ENCODE peak calls at places on chromosomes 7 and 10, in ten cellular contexts. One of them, this sample, is unnamed.

GRCh38 chr7:74399006-74399405 is 54.7 kb upstream of the GTF2IRD1 start:
- DNase-seq in GM23248: no peak
- DNase-seq in body of pancreas: no peak
- DNase-seq in NCI-H1436: no peak
- DNase-seq in HEK293T: no peak
- DNase-seq in neural crest cell: no peak
- DNase-seq in activated gamma-delta T cell: no peak
- DNase-seq in cardiac muscle cell: no peak
- DNase-seq in spleen: no peak
- DNase-seq in RPMI7951: no peak
- DNase-seq in this sample: no peak

GRCh38 chr10:113563306-113564088 is 10.6 kb downstream of the HABP2 start:
- DNase-seq in RPMI7951: peak; percentile 58
- DNase-seq in NCI-H1436: peak; percentile 75
- DNase-seq in cardiac muscle cell: peak; percentile 83
- DNase-seq in neural crest cell: peak; percentile 85
- DNase-seq in spleen: peak; percentile 90
- DNase-seq in activated gamma-delta T cell: peak; percentile 25
- DNase-seq in HEK293T: peak; percentile 93
- DNase-seq in body of pancreas: peak; percentile 86
- DNase-seq in GM23248: peak; percentile 85
- DNase-seq in this sample: peak; percentile 51

GRCh38 chr7:82319674-82320118 is 123.9 kb downstream of the CACNA2D1 start:
- DNase-seq in activated gamma-delta T cell: no peak
- DNase-seq in body of pancreas: peak; percentile 35
- DNase-seq in spleen: no peak
- DNase-seq in GM23248: peak; percentile 87
- DNase-seq in NCI-H1436: peak; percentile 74
- DNase-seq in neural crest cell: no peak
- DNase-seq in RPMI7951: peak; percentile 74
- DNase-seq in cardiac muscle cell: peak; percentile 86
- DNase-seq in HEK293T: peak; percentile 16
- DNase-seq in this sample: no peak

GRCh38 chr10:44589181-44589884 is 204.4 kb upstream of the CXCL12 start:
- DNase-seq in NCI-H1436: no peak
- DNase-seq in body of pancreas: no peak
- DNase-seq in RPMI7951: no peak
- DNase-seq in GM23248: no peak
- DNase-seq in neural crest cell: no peak
- DNase-seq in cardiac muscle cell: no peak
- DNase-seq in activated gamma-delta T cell: no peak
- DNase-seq in spleen: no peak
- DNase-seq in HEK293T: peak; percentile 20
- DNase-seq in this sample: no peak

GRCh38 chr10:84224411-84225028 is 824 bp downstream of the LRIT2 start:
- DNase-seq in activated gamma-delta T cell: no peak
- DNase-seq in GM23248: no peak
- DNase-seq in HEK293T: peak; percentile 20
- DNase-seq in RPMI7951: peak; percentile 2
- DNase-seq in NCI-H1436: no peak
- DNase-seq in spleen: no peak
- DNase-seq in body of pancreas: no peak
- DNase-seq in cardiac muscle cell: peak; percentile 84
- DNase-seq in neural crest cell: peak; percentile 29
- DNase-seq in this sample: no peak

GRCh38 chr10:86678999-86679792 is 10.9 kb downstream of the LDB3 start:
- DNase-seq in activated gamma-delta T cell: no peak
- DNase-seq in GM23248: no peak
- DNase-seq in spleen: no peak
- DNase-seq in RPMI7951: no peak
- DNase-seq in NCI-H1436: no peak
- DNase-seq in cardiac muscle cell: no peak
- DNase-seq in body of pancreas: no peak
- DNase-seq in neural crest cell: no peak
- DNase-seq in HEK293T: no peak
- DNase-seq in this sample: peak; percentile 28

GRCh38 chr10:94645285-94645684 is 38.2 kb upstream of the CYP2C18 start:
- DNase-seq in spleen: no peak
- DNase-seq in neural crest cell: no peak
- DNase-seq in cardiac muscle cell: no peak
- DNase-seq in RPMI7951: no peak
- DNase-seq in HEK293T: no peak
- DNase-seq in GM23248: no peak
- DNase-seq in body of pancreas: no peak
- DNase-seq in NCI-H1436: no peak
- DNase-seq in activated gamma-delta T cell: no peak
- DNase-seq in this sample: no peak

GRCh38 chr10:1050145-1050544 is 1.2 kb upstream of the IDI1 start:
- DNase-seq in neural crest cell: no peak
- DNase-seq in NCI-H1436: no peak
- DNase-seq in activated gamma-delta T cell: no peak
- DNase-seq in body of pancreas: no peak
- DNase-seq in spleen: no peak
- DNase-seq in cardiac muscle cell: peak; percentile 38
- DNase-seq in GM23248: peak; percentile 43
- DNase-seq in RPMI7951: peak; percentile 36
- DNase-seq in HEK293T: no peak
- DNase-seq in this sample: no peak

GRCh38 chr10:26269754-26270153 is 53.2 kb downstream of the GAD2 start:
- DNase-seq in HEK293T: peak; percentile 65
- DNase-seq in GM23248: peak; percentile 47
- DNase-seq in NCI-H1436: peak; percentile 62
- DNase-seq in activated gamma-delta T cell: no peak
- DNase-seq in body of pancreas: no peak
- DNase-seq in spleen: no peak
- DNase-seq in neural crest cell: peak; percentile 8
- DNase-seq in cardiac muscle cell: peak; percentile 62
- DNase-seq in RPMI7951: peak; percentile 50
- DNase-seq in this sample: peak; percentile 38

GRCh38 chr7:158707610-158708009 is 3.0 kb upstream of the NCAPG2 start:
- DNase-seq in activated gamma-delta T cell: no peak
- DNase-seq in GM23248: peak; percentile 26
- DNase-seq in HEK293T: no peak
- DNase-seq in NCI-H1436: no peak
- DNase-seq in RPMI7951: peak; percentile 11
- DNase-seq in cardiac muscle cell: no peak
- DNase-seq in body of pancreas: no peak
- DNase-seq in spleen: no peak
- DNase-seq in neural crest cell: no peak
- DNase-seq in this sample: no peak

GRCh38 chr7:47535704-47536628 is 45.9 kb downstream of the TNS3 start:
- DNase-seq in RPMI7951: peak; percentile 79
- DNase-seq in cardiac muscle cell: no peak
- DNase-seq in activated gamma-delta T cell: no peak
- DNase-seq in HEK293T: no peak
- DNase-seq in body of pancreas: no peak
- DNase-seq in spleen: no peak
- DNase-seq in neural crest cell: no peak
- DNase-seq in NCI-H1436: no peak
- DNase-seq in GM23248: peak; percentile 24
- DNase-seq in this sample: no peak

GRCh38 chr7:47496064-47496665 is 85.7 kb downstream of the TNS3 start:
- DNase-seq in NCI-H1436: no peak
- DNase-seq in GM23248: no peak
- DNase-seq in HEK293T: no peak
- DNase-seq in spleen: no peak
- DNase-seq in activated gamma-delta T cell: no peak
- DNase-seq in RPMI7951: no peak
- DNase-seq in cardiac muscle cell: no peak
- DNase-seq in neural crest cell: no peak
- DNase-seq in body of pancreas: no peak
- DNase-seq in this sample: no peak

GRCh38 chr7:5677538-5678294 is 103.7 kb downstream of the RNF216 start:
- DNase-seq in cardiac muscle cell: peak; percentile 75
- DNase-seq in GM23248: peak; percentile 86
- DNase-seq in neural crest cell: peak; percentile 49
- DNase-seq in NCI-H1436: no peak
- DNase-seq in activated gamma-delta T cell: no peak
- DNase-seq in spleen: peak; percentile 84
- DNase-seq in RPMI7951: peak; percentile 65
- DNase-seq in HEK293T: peak; percentile 65
- DNase-seq in body of pancreas: peak; percentile 37
- DNase-seq in this sample: peak; percentile 56

GRCh38 chr10:95526066-95526465 is 35.1 kb downstream of the SORBS1 start:
- DNase-seq in GM23248: no peak
- DNase-seq in body of pancreas: no peak
- DNase-seq in NCI-H1436: no peak
- DNase-seq in activated gamma-delta T cell: no peak
- DNase-seq in HEK293T: no peak
- DNase-seq in cardiac muscle cell: no peak
- DNase-seq in spleen: no peak
- DNase-seq in neural crest cell: no peak
- DNase-seq in RPMI7951: no peak
- DNase-seq in this sample: no peak

GRCh38 chr7:15525652-15526263 is 36.1 kb downstream of the AGMO start:
- DNase-seq in body of pancreas: no peak
- DNase-seq in RPMI7951: no peak
- DNase-seq in NCI-H1436: no peak
- DNase-seq in spleen: peak; percentile 68
- DNase-seq in GM23248: no peak
- DNase-seq in HEK293T: no peak
- DNase-seq in neural crest cell: no peak
- DNase-seq in cardiac muscle cell: no peak
- DNase-seq in activated gamma-delta T cell: no peak
- DNase-seq in this sample: no peak

GRCh38 chr10:17109475-17110207 is 20.0 kb downstream of the CUBN start:
- DNase-seq in RPMI7951: peak; percentile 92
- DNase-seq in activated gamma-delta T cell: no peak
- DNase-seq in cardiac muscle cell: no peak
- DNase-seq in GM23248: peak; percentile 92
- DNase-seq in HEK293T: no peak
- DNase-seq in NCI-H1436: no peak
- DNase-seq in body of pancreas: no peak
- DNase-seq in spleen: no peak
- DNase-seq in neural crest cell: no peak
- DNase-seq in this sample: peak; percentile 67